ENCODE peak calls at places on chromosomes 1 and 21, in six cellular contexts. H is GM12891, D is HepG2, L is K562, T is H1, Y is GM12878. M is an unnamed sample.
A peak's percentile ranks its signal among the peaks of the same experiment; 100 is the strongest.

GRCh38 chr1:85473390-85473789 is 8.4 kb upstream of the DDAH1 start:
- DNase-seq in H (no peak), D (peak; percentile 10), L (no peak), T (no peak), Y (no peak), M (no peak)

GRCh38 chr1:107220036-107220435 is 79.2 kb downstream of the NTNG1 start:
- DNase-seq in H (no peak), D (no peak), L (no peak), T (no peak), Y (no peak), M (no peak)

GRCh38 chr1:156677616-156678596 is 699 bp upstream of the NES start:
- DNase-seq in H (no peak), D (peak; percentile 72), L (peak; percentile 77), T (peak; percentile 74), Y (no peak), M (no peak)

GRCh38 chr1:42333662-42334239 is 1.3 kb downstream of the FOXJ3 start:
- DNase-seq in H (no peak), D (no peak), L (no peak), T (no peak), Y (peak; percentile 12), M (no peak)

GRCh38 chr21:31298618-31299269 is 45.3 kb downstream of the TIAM1 start:
- DNase-seq in H (no peak), D (no peak), L (no peak), T (no peak), Y (peak; percentile 21), M (no peak)

GRCh38 chr21:37711294-37711844 is 204.9 kb downstream of the KCNJ6 start:
- DNase-seq in H (no peak), D (no peak), L (no peak), T (no peak), Y (no peak), M (no peak)

GRCh38 chr1:15413563-15414449 is 4.1 kb downstream of the EFHD2 start:
- DNase-seq in H (no peak), D (no peak), L (no peak), T (no peak), Y (no peak), M (no peak)

GRCh38 chr1:107135466-107135865 is 5.4 kb upstream of the NTNG1 start:
- DNase-seq in H (no peak), D (peak; percentile 3), L (no peak), T (peak; percentile 71), Y (no peak), M (no peak)

GRCh38 chr1:205805082-205805711 is 7.8 kb downstream of the SLC41A1 start:
- DNase-seq in H (no peak), D (no peak), L (no peak), T (no peak), Y (no peak), M (no peak)

GRCh38 chr1:167455786-167456446 is 62.4 kb downstream of the CD247 start:
- DNase-seq in H (peak; percentile 26), D (no peak), L (no peak), T (peak; percentile 68), Y (no peak), M (no peak)

GRCh38 chr21:16573581-16573980 is 843.8 kb downstream of the USP25 start:
- DNase-seq in H (no peak), D (no peak), L (no peak), T (no peak), Y (no peak), M (no peak)

GRCh38 chr1:89339039-89339438 is 24.8 kb upstream of the GBP6 start:
- DNase-seq in H (no peak), D (no peak), L (no peak), T (no peak), Y (no peak), M (no peak)

GRCh38 chr1:103107696-103108524 is at the start of gene COL11A1:
- DNase-seq in H (no peak), D (no peak), L (no peak), T (peak; percentile 50), Y (no peak), M (no peak)

GRCh38 chr1:192529811-192530210 is 45.8 kb upstream of the RGS1 start:
- DNase-seq in H (no peak), D (no peak), L (no peak), T (no peak), Y (no peak), M (no peak)

GRCh38 chr1:203906932-203907331 is 45.5 kb downstream of the SNRPE start:
- DNase-seq in H (no peak), D (no peak), L (no peak), T (no peak), Y (no peak), M (no peak)

GRCh38 chr1:230540416-230540815 is 101.9 kb upstream of the COG2 start:
- DNase-seq in H (no peak), D (no peak), L (no peak), T (no peak), Y (no peak), M (no peak)

GRCh38 chr1:2466834-2467554 is 9.1 kb upstream of the PLCH2 start:
- DNase-seq in H (no peak), D (no peak), L (peak; percentile 92), T (peak; percentile 86), Y (no peak), M (peak; percentile 65)

GRCh38 chr1:58391056-58391455 is 155.5 kb downstream of the OMA1 start:
- DNase-seq in H (no peak), D (no peak), L (no peak), T (no peak), Y (no peak), M (no peak)

GRCh38 chr1:151945725-151946365 is 36.5 kb upstream of the THEM4 start:
- DNase-seq in H (no peak), D (peak; percentile 20), L (peak; percentile 79), T (peak; percentile 59), Y (no peak), M (no peak)

GRCh38 chr1:17184822-17185484 is 20.0 kb upstream of the PADI1 start:
- DNase-seq in H (no peak), D (no peak), L (no peak), T (peak; percentile 30), Y (no peak), M (no peak)

GRCh38 chr1:89042491-89042890 is 19.8 kb upstream of the GBP3 start:
- DNase-seq in H (no peak), D (no peak), L (no peak), T (no peak), Y (no peak), M (no peak)

GRCh38 chr1:32666866-32667566 is 16.0 kb downstream of the RBBP4 start:
- DNase-seq in H (no peak), D (no peak), L (no peak), T (no peak), Y (no peak), M (no peak)

GRCh38 chr1:165844114-165844798 is 16.8 kb downstream of the UCK2 start:
- DNase-seq in H (no peak), D (no peak), L (no peak), T (no peak), Y (no peak), M (no peak)

GRCh38 chr1:17885663-17886062 is 130.5 kb downstream of the ACTL8 start:
- DNase-seq in H (no peak), D (no peak), L (no peak), T (no peak), Y (no peak), M (no peak)

GRCh38 chr1:54883349-54884102 is 3.5 kb downstream of the DHCR24 start:
- DNase-seq in H (no peak), D (peak; percentile 76), L (no peak), T (no peak), Y (no peak), M (no peak)

GRCh38 chr1:201266774-201267173 is 16.5 kb upstream of the PKP1 start:
- DNase-seq in H (no peak), D (no peak), L (no peak), T (peak; percentile 13), Y (no peak), M (no peak)

GRCh38 chr21:14864211-14865021 is 200.4 kb downstream of the NRIP1 start:
- DNase-seq in H (no peak), D (peak; percentile 94), L (peak; percentile 57), T (peak; percentile 81), Y (no peak), M (no peak)
- TF ChIP-seq TAF1 in H (no peak), D (peak; percentile 22), L (no peak), T (no peak), Y (no peak), M (no peak)

DNA sequence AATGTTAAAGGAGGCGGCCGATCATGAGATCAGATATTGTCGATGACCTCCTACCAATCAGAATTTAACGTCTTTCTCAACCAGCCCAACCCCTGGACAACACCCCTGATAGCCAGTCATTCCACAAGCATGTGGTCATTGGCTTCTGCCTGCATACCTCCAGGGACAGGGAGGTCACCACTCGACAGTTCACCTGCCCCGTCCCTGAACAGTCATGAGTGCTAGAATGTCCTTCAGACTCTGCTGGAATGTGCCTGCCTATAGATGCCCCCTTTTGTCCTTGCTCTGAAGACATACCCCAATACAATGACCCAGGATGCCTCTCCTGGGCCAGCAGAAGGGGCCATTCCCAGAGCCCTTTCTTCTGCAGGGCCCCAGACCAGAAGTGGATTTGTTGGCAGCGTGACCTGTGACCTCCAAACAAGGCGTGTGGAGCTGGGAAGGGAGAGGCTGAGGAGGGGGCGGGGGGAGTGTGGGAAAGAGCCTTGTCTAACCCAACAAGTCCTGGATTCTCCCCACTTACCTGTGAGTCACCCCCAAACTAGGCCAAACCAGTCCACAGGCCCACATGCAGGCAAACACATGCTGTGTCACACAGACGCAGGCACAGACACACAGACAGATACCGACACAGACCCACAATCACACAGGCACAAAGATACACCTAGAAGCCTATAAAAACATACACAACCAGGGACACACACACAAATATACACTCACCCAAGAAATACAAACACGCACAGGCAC is 2.2 kb downstream of the CRYBG2 start:
- DNase-seq in H (no peak), D (peak; percentile 97), L (peak; percentile 59), T (no peak), Y (no peak), M (no peak)
- TF ChIP-seq POLR2A in H (no peak), D (peak; percentile 56), L (no peak), T (no peak), Y (no peak), M (no peak)

GRCh38 chr1:175036476-175036875 is 13.3 kb upstream of the MRPS14 start:
- DNase-seq in H (no peak), D (no peak), L (no peak), T (no peak), Y (no peak), M (no peak)

GRCh38 chr1:175035860-175036259 is 12.6 kb upstream of the MRPS14 start:
- DNase-seq in H (no peak), D (no peak), L (no peak), T (no peak), Y (no peak), M (no peak)

GRCh38 chr1:175034775-175035174 is 11.6 kb upstream of the MRPS14 start:
- DNase-seq in H (no peak), D (no peak), L (no peak), T (no peak), Y (no peak), M (no peak)

DNA sequence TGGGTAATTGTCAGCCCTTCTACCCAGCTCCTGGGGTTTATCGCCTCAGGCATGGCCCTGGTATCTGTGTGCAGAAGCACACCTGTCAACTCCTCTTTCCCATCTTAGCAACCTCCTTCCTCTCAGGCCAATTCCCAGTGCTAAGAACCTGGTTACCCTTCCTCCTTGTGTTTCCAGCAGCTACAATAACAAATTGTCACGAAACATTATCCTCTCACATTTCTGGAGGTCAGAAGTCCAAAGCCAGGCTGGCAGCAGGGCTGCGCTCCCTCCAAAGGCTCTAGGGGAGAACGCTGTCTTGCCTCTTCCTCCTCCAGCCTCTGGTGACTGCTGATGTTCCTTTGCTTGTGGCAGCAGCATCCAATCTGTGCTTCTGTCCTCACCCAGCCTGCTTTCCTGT is 10.7 kb upstream of the MRPS14 start:
- DNase-seq in H (no peak), D (no peak), L (no peak), T (no peak), Y (no peak), M (no peak)
- TF ChIP-seq POLR2AphosphoS5 in H (no peak), D (no peak), L (no peak), T (no peak), Y (no peak), M (no peak)

GRCh38 chr1:185534806-185535205 is 199.4 kb upstream of the HMCN1 start:
- DNase-seq in H (no peak), D (no peak), L (no peak), T (no peak), Y (no peak), M (no peak)
- TF ChIP-seq TAF1 in H (no peak), D (no peak), L (no peak), T (no peak), Y (no peak), M (no peak)